ENCODE peak calls at places on chromosomes 5 and 9, in five cellular contexts. Z is M059J, K is GM13977, L is MCF 10A, U is T-cell. J is an unnamed sample.

GRCh38 chr5:132389453-132390286 is 20.2 kb downstream of the SLC22A5 start:
- DNase-seq in L (peak; percentile 100), Z (peak; percentile 100), U (no peak), K (no peak), J (peak; percentile 99)

GRCh38 chr9:86175743-86176456 is 76.5 kb upstream of the GOLM1 start:
- DNase-seq in Z (peak; percentile 84), K (no peak), L (peak; percentile 58), U (no peak), J (no peak)

GRCh38 chr5:135454946-135455345 is 2.8 kb upstream of the TIFAB start:
- DNase-seq in Z (no peak), K (no peak), L (no peak), U (no peak), J (no peak)

GRCh38 chr9:31908158-31908890 is 476.1 kb upstream of the ACO1 start:
- DNase-seq in U (no peak), K (no peak), L (peak; percentile 82), Z (peak; percentile 96), J (no peak)

GRCh38 chr9:120866651-120867050 is 10.3 kb downstream of the PHF19 start:
- DNase-seq in U (no peak), Z (no peak), L (no peak), K (no peak), J (no peak)

GRCh38 chr9:36092509-36093215 is 43.9 kb upstream of the GLIPR2 start:
- DNase-seq in L (no peak), K (peak; percentile 53), Z (peak; percentile 12), U (peak; percentile 8), J (no peak)

GRCh38 chr5:96468956-96469355 is 35.9 kb upstream of the PCSK1 start:
- DNase-seq in U (no peak), L (no peak), Z (no peak), K (no peak), J (no peak)

GRCh38 chr5:57454896-57455295 is 27.7 kb downstream of the ACTBL2 start:
- DNase-seq in L (no peak), K (no peak), Z (no peak), U (no peak), J (no peak)

GRCh38 chr5:181159286-181160143 is 12.1 kb downstream of the OR2V2 start:
- DNase-seq in U (peak; percentile 92), K (peak; percentile 86), Z (peak; percentile 79), L (peak; percentile 94), J (peak; percentile 94)

GRCh38 chr5:73066466-73066865 is 53.9 kb upstream of the TMEM171 start:
- DNase-seq in U (no peak), L (no peak), Z (peak; percentile 32), K (no peak), J (no peak)

GRCh38 chr5:137035480-137035878 is 463.6 kb downstream of the SPOCK1 start:
- DNase-seq in K (no peak), L (no peak), Z (peak; percentile 65), U (no peak), J (no peak)

GRCh38 chr5:149358294-149358651 is 427 bp downstream of the PCYOX1L start:
- DNase-seq in U (peak; percentile 25), K (no peak), L (no peak), Z (peak; percentile 29), J (no peak)

GRCh38 chr5:121251954-121252353 is 599.7 kb upstream of the FTMT start:
- DNase-seq in K (no peak), L (peak; percentile 64), U (no peak), Z (no peak), J (no peak)

GRCh38 chr5:111976705-111977104 is 219.7 kb upstream of the NREP start:
- DNase-seq in K (no peak), U (no peak), Z (peak; percentile 40), L (no peak), J (no peak)

GRCh38 chr9:10705383-10705782 is 92.6 kb upstream of the PTPRD start:
- DNase-seq in L (no peak), K (no peak), U (no peak), Z (no peak), J (no peak)

GRCh38 chr5:2700876-2701275 is 50.6 kb downstream of the IRX2 start:
- DNase-seq in U (no peak), L (no peak), Z (no peak), K (no peak), J (no peak)

GRCh38 chr9:93813221-93813620 is 141.9 kb downstream of the BARX1 start:
- DNase-seq in K (peak; percentile 2), Z (no peak), U (no peak), L (no peak), J (no peak)

GRCh38 chr5:67214713-67215591 is 18.4 kb upstream of the CD180 start:
- DNase-seq in L (no peak), U (no peak), K (no peak), Z (no peak), J (no peak)

GRCh38 chr5:8399471-8399870 is 530.5 kb downstream of the MTRR start:
- DNase-seq in Z (no peak), U (no peak), L (no peak), K (no peak), J (no peak)

GRCh38 chr5:96146675-96147074 is 185.0 kb upstream of the ELL2 start:
- DNase-seq in Z (peak; percentile 67), K (peak; percentile 17), U (no peak), L (peak; percentile 41), J (peak; percentile 35)

GRCh38 chr5:170312666-170313065 is 15.1 kb upstream of the LCP2 start:
- DNase-seq in Z (peak; percentile 43), L (peak; percentile 69), K (no peak), U (peak; percentile 19), J (peak; percentile 54)

GRCh38 chr5:3339092-3339797 is 256.4 kb upstream of the IRX1 start:
- DNase-seq in U (no peak), Z (no peak), L (no peak), K (no peak), J (no peak)

GRCh38 chr9:133738039-133738805 is at the start of gene SARDH:
- DNase-seq in L (peak; percentile 28), Z (no peak), K (peak; percentile 83), U (peak; percentile 39), J (peak; percentile 17)

GRCh38 chr5:67372887-67373286 is 176.3 kb upstream of the CD180 start:
- DNase-seq in K (no peak), U (no peak), Z (no peak), L (no peak), J (no peak)

GRCh38 chr5:177430146-177430951 is 3.9 kb downstream of the GRK6 start:
- DNase-seq in U (no peak), K (peak; percentile 44), L (no peak), Z (no peak), J (no peak)

GRCh38 chr5:157686841-157687554 is 15.7 kb downstream of the C5orf52 start:
- DNase-seq in U (no peak), Z (no peak), K (no peak), L (no peak), J (no peak)

GRCh38 chr5:37710965-37711364 is 128.9 kb downstream of the GDNF start:
- DNase-seq in Z (peak; percentile 58), U (no peak), L (no peak), K (no peak), J (no peak)

GRCh38 chr5:104184264-104184663 is 621.7 kb upstream of the NUDT12 start:
- DNase-seq in K (no peak), Z (no peak), L (no peak), U (no peak), J (no peak)

GRCh38 chr9:89555426-89556375 is 49.1 kb upstream of the GADD45G start:
- DNase-seq in Z (no peak), K (peak; percentile 56), L (no peak), U (no peak), J (no peak)

GRCh38 chr5:132259061-132259851 is 1.8 kb downstream of the PDLIM4 start:
- DNase-seq in Z (no peak), L (peak; percentile 78), U (no peak), K (no peak), J (no peak)

GRCh38 chr9:99419099-99419498 is 197.0 kb downstream of the SEC61B start:
- DNase-seq in K (no peak), U (no peak), L (no peak), Z (no peak), J (no peak)

GRCh38 chr9:2229109-2229733 is 214.1 kb downstream of the SMARCA2 start:
- DNase-seq in Z (no peak), L (no peak), K (no peak), U (no peak), J (peak; percentile 82)

GRCh38 chr5:134034326-134034725 is 29.6 kb upstream of the VDAC1 start:
- DNase-seq in U (no peak), Z (no peak), L (no peak), K (no peak), J (no peak)